ENCODE peak calls at places on chromosomes 3 and 15, in eight cellular contexts. X is caudate nucleus; U is PC-3; G is psoas muscle; N is CD4-positive, alpha-beta T cell; W is left lung; B is Panc1; J is adrenal gland. S is an unnamed sample.
A peak's percentile ranks its signal among the peaks of the same experiment; 100 is the strongest.

GRCh38 chr3:69764861-69765260 is 25.6 kb downstream of the MITF start:
- DNase-seq in U (no peak), N (no peak), B (no peak), J (no peak), X (no peak), G (no peak), W (no peak), S (no peak)

GRCh38 chr3:46935168-46935858 is 41.2 kb downstream of the CCDC12 start:
- DNase-seq in W (peak; percentile 85), U (peak; percentile 93), G (peak; percentile 93), X (no peak), N (no peak), B (peak; percentile 43), J (peak; percentile 97), S (peak; percentile 89)

GRCh38 chr3:116005404-116005803 is 382.1 kb downstream of the GAP43 start:
- DNase-seq in J (no peak), N (no peak), U (peak; percentile 76), B (peak; percentile 45), X (no peak), G (no peak), W (no peak), S (peak; percentile 73)

GRCh38 chr3:120432105-120432860 is 18.5 kb downstream of the FSTL1 start:
- DNase-seq in X (no peak), B (no peak), W (no peak), J (no peak), G (no peak), U (no peak), N (no peak), S (no peak)

GRCh38 chr3:197468167-197468566 is 87.6 kb downstream of the BDH1 start:
- DNase-seq in U (no peak), W (no peak), N (no peak), G (no peak), J (no peak), B (no peak), X (no peak), S (no peak)

GRCh38 chr3:4494807-4495200 is 1.7 kb downstream of the ITPR1 start:
- DNase-seq in N (no peak), W (no peak), X (no peak), B (no peak), J (no peak), U (no peak), G (no peak), S (no peak)

GRCh38 chr3:72008226-72008996 is 223.5 kb upstream of the PROK2 start:
- DNase-seq in N (no peak), U (no peak), W (peak; percentile 53), G (no peak), X (no peak), B (no peak), J (no peak), S (no peak)

GRCh38 chr3:183264249-183264648 is 11.2 kb downstream of the B3GNT5 start:
- DNase-seq in G (no peak), J (no peak), N (no peak), U (no peak), W (no peak), B (no peak), X (no peak), S (no peak)

GRCh38 chr15:38085931-38086562 is 151.6 kb downstream of the TMCO5A start:
- DNase-seq in W (no peak), U (no peak), G (no peak), J (no peak), X (no peak), N (no peak), B (no peak), S (no peak)

GRCh38 chr3:99474776-99475175 is 163.6 kb upstream of the COL8A1 start:
- DNase-seq in W (no peak), J (no peak), X (no peak), U (no peak), G (no peak), N (no peak), B (no peak), S (no peak)

GRCh38 chr3:87354399-87354798 is 78.0 kb upstream of the POU1F1 start:
- DNase-seq in X (no peak), B (no peak), J (no peak), G (no peak), N (no peak), W (no peak), U (no peak), S (no peak)

GRCh38 chr3:72756900-72757299 is 91.3 kb downstream of the SHQ1 start:
- DNase-seq in B (no peak), X (no peak), W (no peak), U (no peak), G (no peak), N (peak; percentile 29), J (no peak), S (no peak)

GRCh38 chr3:82287562-82287961 is 526.1 kb upstream of the GBE1 start:
- DNase-seq in G (no peak), X (no peak), N (no peak), B (no peak), J (no peak), W (no peak), U (no peak), S (no peak)

GRCh38 chr15:43877371-43877770 is 50.6 kb downstream of the WDR76 start:
- DNase-seq in J (peak; percentile 41), W (no peak), G (no peak), N (no peak), B (no peak), U (no peak), X (no peak), S (no peak)

GRCh38 chr3:134093906-134094305 is 64.2 kb upstream of the SLCO2A1 start:
- DNase-seq in U (no peak), B (no peak), G (no peak), N (no peak), X (no peak), J (no peak), W (no peak), S (no peak)

GRCh38 chr3:173711619-173712018 is 314.1 kb downstream of the NLGN1 start:
- DNase-seq in J (no peak), W (peak; percentile 43), X (no peak), G (no peak), B (no peak), N (no peak), U (peak; percentile 17), S (peak; percentile 12)

GRCh38 chr3:10238330-10238995 is 9.8 kb upstream of the TATDN2 start:
- DNase-seq in W (no peak), X (no peak), N (no peak), J (no peak), B (no peak), G (no peak), U (no peak), S (no peak)

GRCh38 chr3:161343986-161344385 is 27.3 kb downstream of the SPTSSB start:
- DNase-seq in B (no peak), U (no peak), J (no peak), G (no peak), N (no peak), X (no peak), W (no peak), S (no peak)

GRCh38 chr3:49357466-49358216 is 512 bp downstream of the GPX1 start:
- DNase-seq in N (peak; percentile 16), G (peak; percentile 73), J (peak; percentile 76), W (peak; percentile 53), U (peak; percentile 77), B (no peak), X (no peak), S (peak; percentile 71)

GRCh38 chr3:123609063-123609462 is 24.2 kb upstream of the HACD2 start:
- DNase-seq in G (no peak), B (no peak), W (no peak), J (no peak), N (no peak), X (no peak), U (no peak), S (no peak)

GRCh38 chr15:57667171-57667924 is 39.2 kb upstream of the POLR2M start:
- DNase-seq in U (peak; percentile 65), N (no peak), B (no peak), W (no peak), J (no peak), G (no peak), X (no peak), S (peak; percentile 53)

GRCh38 chr3:134710313-134710680 is 59.5 kb upstream of the KY start:
- DNase-seq in N (no peak), G (no peak), W (no peak), X (no peak), J (no peak), B (no peak), U (no peak), S (no peak)

GRCh38 chr15:53454843-53455721 is 304.4 kb downstream of the WDR72 start:
- DNase-seq in G (no peak), B (no peak), J (no peak), U (no peak), N (no peak), X (no peak), W (no peak), S (no peak)

DNA sequence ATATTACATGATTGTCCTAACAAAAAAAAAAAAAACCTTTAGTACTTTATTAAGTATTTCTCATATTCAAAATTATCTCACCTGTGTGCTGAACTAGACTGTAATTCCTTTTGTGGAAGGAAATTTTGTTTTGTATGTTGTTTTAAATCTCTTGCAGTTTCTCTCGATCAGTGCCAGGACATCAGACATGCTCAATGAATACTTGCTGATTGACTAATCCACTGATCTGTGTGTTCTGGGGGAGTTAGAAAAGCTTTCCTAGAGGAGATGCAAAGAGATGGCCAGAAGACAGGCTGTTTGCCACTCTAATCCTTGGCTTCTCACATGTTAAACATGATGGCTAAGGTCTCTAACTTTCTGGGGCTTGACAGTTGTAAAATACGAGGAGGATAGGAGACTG is 233.3 kb upstream of the NR2E3 start:
- DNase-seq in B (no peak), U (no peak), W (no peak), J (no peak), G (no peak), N (no peak), X (no peak), S (no peak)
- H3K27ac ChIP-seq in B (no peak overlapping the region), U (no peak overlapping the region), W (no peak overlapping the region), J (no peak overlapping the region), G (no peak overlapping the region), N (no peak overlapping the region), X (peak overlapping the region; percentile 44), S (no peak overlapping the region)

GRCh38 chr3:29281265-29282228 is 676 bp downstream of the RBMS3 start:
- DNase-seq in W (no peak), N (no peak), B (no peak), J (peak; percentile 37), X (no peak), G (no peak), U (peak; percentile 30), S (peak; percentile 6)
- H3K27ac ChIP-seq in W (peak overlapping the region; percentile 87), N (no peak overlapping the region), B (peak overlapping the region; percentile 35), J (peak overlapping the region; percentile 92), X (peak overlapping the region; percentile 52), G (peak overlapping the region; percentile 93), U (peak overlapping the region; percentile 69), S (peak overlapping the region; percentile 81)

DNA sequence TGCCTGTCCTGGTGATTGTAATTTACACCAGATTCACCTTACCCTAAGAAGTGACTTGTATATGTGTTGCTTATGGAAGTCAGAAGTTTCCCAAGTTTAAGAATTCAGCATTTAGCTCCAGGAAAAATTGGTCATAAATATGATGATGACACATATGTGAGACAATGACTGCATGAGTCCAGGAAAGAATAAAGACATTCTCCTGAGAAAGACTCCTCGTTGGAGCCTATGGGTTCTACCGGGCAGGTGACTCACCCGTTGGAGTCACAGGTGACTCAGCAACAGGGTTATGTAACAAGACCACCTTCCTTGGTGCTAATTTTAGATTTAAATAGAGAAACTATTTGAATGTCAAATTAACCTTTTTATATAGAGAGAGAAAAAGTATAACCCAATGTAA is 662.4 kb downstream of the FHIT start:
- DNase-seq in W (no peak), U (peak; percentile 93), X (no peak), J (no peak), G (no peak), N (no peak), B (no peak), S (peak; percentile 30)
- H3K27ac ChIP-seq in W (no peak overlapping the region), U (peak overlapping the region; percentile 68), X (no peak overlapping the region), J (no peak overlapping the region), G (no peak overlapping the region), N (no peak overlapping the region), B (no peak overlapping the region), S (no peak overlapping the region)

GRCh38 chr3:177830411-177830849 is 633.1 kb upstream of the TBL1XR1 start:
- DNase-seq in J (peak; percentile 37), W (no peak), U (peak; percentile 31), G (no peak), N (no peak), X (no peak), B (no peak), S (peak; percentile 34)
- H3K27ac ChIP-seq in J (peak overlapping the region; percentile 30), W (peak overlapping the region; percentile 34), U (no peak overlapping the region), G (peak overlapping the region; percentile 69), N (no peak overlapping the region), X (no peak overlapping the region), B (peak overlapping the region; percentile 88), S (peak overlapping the region; percentile 28)